ENCODE peak calls at places on chromosomes 11 and 22, in eight cellular contexts. M is gastrocnemius medialis, G is mesenchymal stem cell, C is stomach, Q is Caco-2, U is psoas muscle, S is ovary, H is GM23248. T is an unnamed sample.

GRCh38 chr11:64728757-64729365 is 5.9 kb upstream of the NRXN2 start:
- DNase-seq in M (no peak), G (no peak), C (no peak), Q (no peak), U (no peak), S (peak; percentile 17), H (no peak), T (no peak)

GRCh38 chr22:30453731-30454510 is 17.9 kb downstream of the SEC14L3 start:
- DNase-seq in M (no peak), G (peak; percentile 12), C (no peak), Q (no peak), U (no peak), S (no peak), H (peak; percentile 15), T (peak; percentile 36)

GRCh38 chr11:113447621-113448310 is 27.4 kb downstream of the DRD2 start:
- DNase-seq in M (no peak), G (peak; percentile 71), C (no peak), Q (no peak), U (no peak), S (no peak), H (peak; percentile 75), T (no peak)

GRCh38 chr22:24115247-24116207 is 65.8 kb upstream of the SUSD2 start:
- DNase-seq in M (no peak), G (no peak), C (no peak), Q (no peak), U (no peak), S (no peak), H (no peak), T (no peak)

GRCh38 chr11:62999156-62999555 is 14.4 kb upstream of the SLC22A6 start:
- DNase-seq in M (no peak), G (no peak), C (no peak), Q (no peak), U (no peak), S (no peak), H (no peak), T (no peak)

GRCh38 chr11:86869966-86870570 is 69.7 kb downstream of the PRSS23 start:
- DNase-seq in M (peak; percentile 17), G (peak; percentile 67), C (peak; percentile 50), Q (peak; percentile 76), U (peak; percentile 56), S (peak; percentile 70), H (peak; percentile 88), T (peak; percentile 88)

GRCh38 chr11:6612816-6613136 is 760 bp upstream of the TAF10 start:
- DNase-seq in M (no peak), G (no peak), C (no peak), Q (no peak), U (no peak), S (peak; percentile 53), H (no peak), T (no peak)

GRCh38 chr11:11524436-11525038 is 97.3 kb downstream of the GALNT18 start:
- DNase-seq in M (no peak), G (peak; percentile 17), C (no peak), Q (no peak), U (no peak), S (no peak), H (peak; percentile 63), T (no peak)

GRCh38 chr11:65417702-65418430 is 4.7 kb upstream of the NEAT1 start:
- DNase-seq in M (peak; percentile 72), G (peak; percentile 68), C (peak; percentile 50), Q (no peak), U (peak; percentile 69), S (peak; percentile 76), H (peak; percentile 69), T (peak; percentile 21)

GRCh38 chr11:74159642-74160041 is 11.2 kb downstream of the C2CD3 start:
- DNase-seq in M (no peak), G (no peak), C (no peak), Q (no peak), U (no peak), S (no peak), H (no peak), T (no peak)

GRCh38 chr11:5604896-5605295 is 8.5 kb downstream of the TRIM6 start:
- DNase-seq in M (no peak), G (no peak), C (no peak), Q (no peak), U (no peak), S (no peak), H (no peak), T (no peak)

GRCh38 chr11:100673063-100673462 is 14.0 kb upstream of the ARHGAP42 start:
- DNase-seq in M (no peak), G (peak; percentile 66), C (no peak), Q (no peak), U (no peak), S (no peak), H (no peak), T (no peak)

GRCh38 chr11:83047515-83048225 is 24.0 kb downstream of the RAB30 start:
- DNase-seq in M (no peak), G (peak; percentile 41), C (no peak), Q (no peak), U (no peak), S (no peak), H (no peak), T (peak; percentile 24)

GRCh38 chr22:42991010-42991651 is 23.8 kb downstream of the PACSIN2 start:
- DNase-seq in M (no peak), G (peak; percentile 87), C (no peak), Q (no peak), U (no peak), S (no peak), H (peak; percentile 92), T (peak; percentile 46)

GRCh38 chr11:11866203-11866602 is 24.4 kb downstream of the USP47 start:
- DNase-seq in M (no peak), G (no peak), C (no peak), Q (no peak), U (no peak), S (no peak), H (no peak), T (no peak)

GRCh38 chr11:131583823-131584222 is 213.4 kb downstream of the NTM start:
- DNase-seq in M (no peak), G (no peak), C (no peak), Q (no peak), U (no peak), S (no peak), H (no peak), T (no peak)

GRCh38 chr22:50547231-50547851 is 1.6 kb downstream of the KLHDC7B start:
- DNase-seq in M (no peak), G (no peak), C (no peak), Q (no peak), U (no peak), S (no peak), H (no peak), T (no peak)

GRCh38 chr11:47162426-47162825 is 14.3 kb downstream of the ARFGAP2 start:
- DNase-seq in M (no peak), G (no peak), C (no peak), Q (no peak), U (no peak), S (no peak), H (no peak), T (no peak)

GRCh38 chr11:3163241-3163981 is 1.7 kb downstream of the OSBPL5 start:
- DNase-seq in M (no peak), G (no peak), C (no peak), Q (no peak), U (peak; percentile 17), S (peak; percentile 33), H (peak; percentile 28), T (peak; percentile 40)
- H3K4me3 ChIP-seq in M (peak overlapping the region; percentile 67), G (no peak overlapping the region), C (peak overlapping the region; percentile 72), Q (no peak overlapping the region), U (peak overlapping the region; percentile 84), S (peak overlapping the region; percentile 38), H (peak overlapping the region; percentile 82), T (peak overlapping the region; percentile 94)

GRCh38 chr22:37169412-37169811 is 18.6 kb downstream of the C1QTNF6 start:
- DNase-seq in M (no peak), G (no peak), C (no peak), Q (no peak), U (no peak), S (no peak), H (no peak), T (no peak)

GRCh38 chr22:37166675-37167066 is 17.0 kb upstream of the IL2RB start:
- DNase-seq in M (peak; percentile 77), G (peak; percentile 75), C (peak; percentile 88), Q (peak; percentile 80), U (peak; percentile 87), S (peak; percentile 88), H (peak; percentile 80), T (peak; percentile 90)

GRCh38 chr22:37169947-37170688 is 17.9 kb downstream of the C1QTNF6 start:
- DNase-seq in M (no peak), G (no peak), C (no peak), Q (no peak), U (no peak), S (peak; percentile 15), H (no peak), T (no peak)

GRCh38 chr22:37167176-37167980 is 17.7 kb upstream of the IL2RB start:
- DNase-seq in M (no peak), G (no peak), C (no peak), Q (no peak), U (no peak), S (peak; percentile 18), H (no peak), T (no peak)

DNA sequence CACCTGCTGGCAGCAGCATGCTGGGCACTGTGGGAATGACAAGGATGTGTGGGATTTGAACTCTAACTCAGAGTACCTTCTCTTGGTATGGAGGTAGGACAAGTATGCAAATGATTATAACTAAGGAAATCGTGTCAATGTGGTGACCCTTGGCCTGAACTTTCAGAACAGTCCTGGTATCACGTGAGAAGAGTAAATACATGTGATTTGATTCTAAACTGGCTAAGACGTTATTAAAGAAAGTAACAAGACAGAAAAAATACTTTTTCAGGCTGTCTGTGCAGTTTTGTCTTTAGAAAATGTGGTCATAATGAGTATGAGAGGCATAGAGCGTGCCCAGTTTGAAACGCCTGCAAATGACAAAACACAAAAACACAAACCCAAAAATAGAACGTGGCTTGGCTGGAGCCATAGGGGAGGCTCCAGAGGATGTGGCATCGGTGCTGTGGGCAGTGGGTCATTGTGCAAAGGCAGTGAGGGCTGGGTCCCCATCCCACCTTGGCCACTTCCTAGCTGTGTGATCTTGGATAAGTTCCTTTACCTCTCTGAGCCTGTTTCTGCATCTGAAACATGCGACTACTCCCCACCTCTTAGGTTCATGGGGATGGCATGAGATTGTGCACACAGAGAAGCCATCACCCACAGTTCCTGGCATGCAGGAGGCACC is 18.4 kb upstream of the IL2RB start:
- DNase-seq in M (no peak), G (no peak), C (no peak), Q (no peak), U (no peak), S (no peak), H (no peak), T (no peak)
- H3K4me1 ChIP-seq in M (peaks cover 8% of the 10 kb centered on the region), G (peaks cover 8% of the 10 kb centered on the region), C (peaks cover 26% of the 10 kb centered on the region), Q (peaks cover 6% of the 10 kb centered on the region), U (peaks cover 11% of the 10 kb centered on the region), S (no peaks in the 10 kb centered on the region), H (no peaks in the 10 kb centered on the region), T (peaks cover 16% of the 10 kb centered on the region)

DNA sequence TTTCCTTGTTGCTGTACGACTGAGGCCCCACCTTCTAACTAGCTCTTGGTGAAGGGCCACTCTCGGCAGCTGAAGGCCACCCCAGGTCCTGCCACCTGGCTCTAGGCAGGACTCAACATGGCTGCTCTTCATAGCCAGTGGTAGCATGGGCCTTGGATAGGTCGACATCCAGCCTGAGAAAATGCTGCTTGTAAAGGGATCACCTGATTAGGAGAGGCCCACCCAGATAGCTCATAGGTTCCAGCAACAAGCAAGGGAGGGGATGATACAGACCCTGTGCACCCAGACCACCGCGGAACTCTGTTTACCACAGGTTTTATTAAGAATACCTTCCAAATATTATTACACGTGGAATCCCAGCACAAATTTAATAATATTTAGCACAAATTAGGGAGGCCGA is 341.4 kb downstream of the BRD1 start:
- DNase-seq in M (no peak), G (no peak), C (no peak), Q (no peak), U (no peak), S (no peak), H (no peak), T (no peak)
- H3K9me3 ChIP-seq in M (no peaks in the 10 kb centered on the region), G (no peaks in the 10 kb centered on the region), C (no peaks in the 10 kb centered on the region), Q (no peaks in the 10 kb centered on the region), U (no peaks in the 10 kb centered on the region), S (no peaks in the 10 kb centered on the region), H (no peaks in the 10 kb centered on the region), T (peaks cover 2% of the 10 kb centered on the region)

GRCh38 chr22:31639640-31640039 is 22.4 kb downstream of the PISD start:
- DNase-seq in M (no peak), G (no peak), C (peak; percentile 61), Q (no peak), U (no peak), S (no peak), H (no peak), T (no peak)
- H3K4me3 ChIP-seq in M (no peak overlapping the region), G (no peak overlapping the region), C (no peak overlapping the region), Q (no peak overlapping the region), U (no peak overlapping the region), S (no peak overlapping the region), H (no peak overlapping the region), T (no peak overlapping the region)

T was measured in adipocyte.